ENCODE peak calls at places on chromosomes 6 and 20, in four cellular contexts. U is CD8-positive, alpha-beta memory T cell; F is GM04504; O is H54. K is an unnamed sample.

GRCh38 chr6:165653196-165653595 is 9.8 kb downstream of the PDE10A start:
- DNase-seq in O (peak), F (no peak), U (no peak), K (no peak)

GRCh38 chr6:26016326-26017275 is 54.0 kb downstream of the TRIM38 start:
- DNase-seq in O (no peak), U (no peak), F (no peak), K (no peak)

GRCh38 chr20:25061821-25062530 is 4.0 kb upstream of the ACSS1 start:
- DNase-seq in U (no peak), F (no peak), O (no peak), K (no peak)

GRCh38 chr6:170344631-170345576 is 38.3 kb downstream of the FAM120B start:
- DNase-seq in F (peak), U (no peak), O (peak), K (no peak)

GRCh38 chr20:10648651-10649050 is 25.1 kb downstream of the JAG1 start:
- DNase-seq in O (no peak), F (no peak), U (no peak), K (no peak)

GRCh38 chr20:53903652-53903987 is 166.8 kb downstream of the BCAS1 start:
- DNase-seq in U (no peak), O (no peak), F (no peak), K (no peak)

GRCh38 chr6:157635388-157636244 is 187.4 kb upstream of the SNX9 start:
- DNase-seq in O (no peak), F (no peak), U (no peak), K (no peak)

GRCh38 chr20:63150911-63151531 is 64.9 kb downstream of the YTHDF1 start:
- DNase-seq in F (no peak), U (no peak), O (no peak), K (no peak)

GRCh38 chr6:20885076-20885475 is 350.8 kb downstream of the CDKAL1 start:
- DNase-seq in O (no peak), U (no peak), F (no peak), K (no peak)

GRCh38 chr20:10898555-10898954 is 224.8 kb upstream of the JAG1 start:
- DNase-seq in F (no peak), O (no peak), U (no peak), K (no peak)

GRCh38 chr6:18262812-18263560 is 1.3 kb downstream of the DEK start:
- DNase-seq in O (no peak), U (no peak), F (no peak), K (no peak)

GRCh38 chr6:116695398-116695797 is 14.4 kb downstream of the KPNA5 start:
- DNase-seq in O (no peak), U (no peak), F (no peak), K (no peak)

GRCh38 chr6:90078513-90079289 is 184.4 kb downstream of the GJA10 start:
- DNase-seq in O (no peak), F (no peak), U (no peak), K (no peak)

GRCh38 chr6:94323853-94324252 is 904.5 kb upstream of the EPHA7 start:
- DNase-seq in O (no peak), U (no peak), F (no peak), K (peak)

GRCh38 chr20:1897486-1897885 is 2.3 kb downstream of the SIRPA start:
- DNase-seq in O (no peak), U (no peak), F (no peak), K (no peak)

GRCh38 chr6:1834641-1835516 is 225.2 kb downstream of the FOXC1 start:
- DNase-seq in U (no peak), O (no peak), F (no peak), K (no peak)

GRCh38 chr20:48760403-48760889 is 67.4 kb downstream of the PREX1 start:
- DNase-seq in O (peak), F (no peak), U (peak), K (no peak)

GRCh38 chr20:5864873-5865582 is 85.3 kb downstream of the TRMT6 start:
- DNase-seq in F (no peak), O (no peak), U (no peak), K (no peak)

GRCh38 chr20:23889775-23890187 is 10.2 kb upstream of the CST5 start:
- DNase-seq in F (peak), O (peak), U (peak), K (no peak)

GRCh38 chr20:17523326-17523725 is 7.9 kb downstream of the BFSP1 start:
- DNase-seq in U (no peak), O (no peak), F (no peak), K (no peak)

GRCh38 chr6:1143655-1144054 is 168.2 kb upstream of the FOXQ1 start:
- DNase-seq in F (no peak), U (no peak), O (no peak), K (no peak)

GRCh38 chr6:156687875-156688549 is 89.2 kb upstream of the ARID1B start:
- DNase-seq in O (peak), U (no peak), F (peak), K (peak)

GRCh38 chr6:163010145-163010544 is 282.4 kb downstream of the PACRG start:
- DNase-seq in F (no peak), U (no peak), O (no peak), K (no peak)

GRCh38 chr6:38944655-38945279 is 103.8 kb upstream of the GLP1R start:
- DNase-seq in F (no peak), U (no peak), O (no peak), K (no peak)

GRCh38 chr20:59777814-59778575 is 155.4 kb downstream of the SYCP2 start:
- DNase-seq in O (no peak), F (no peak), U (no peak), K (no peak)

GRCh38 chr20:1820137-1821074 is 74.8 kb upstream of the SIRPA start:
- DNase-seq in O (no peak), U (no peak), F (peak), K (no peak)

GRCh38 chr6:42359021-42359420 is 92.7 kb downstream of the TRERF1 start:
- DNase-seq in F (no peak), U (no peak), O (peak), K (no peak)

GRCh38 chr6:26217714-26218075 is 130.5 kb downstream of the HFE start:
- DNase-seq in U (no peak), F (no peak), O (no peak), K (no peak)

GRCh38 chr6:132763269-132763668 is 5.6 kb upstream of the VNN2 start:
- DNase-seq in F (no peak), U (peak), O (no peak), K (no peak)

GRCh38 chr6:6154335-6154734 is 147.6 kb upstream of the NRN1 start:
- DNase-seq in O (no peak), F (no peak), U (no peak), K (no peak)

GRCh38 chr6:24033284-24033683 is 92.7 kb upstream of the NRSN1 start:
- DNase-seq in O (no peak), U (no peak), F (no peak), K (no peak)

GRCh38 chr6:7975764-7976146 is 65.2 kb upstream of the TXNDC5 start:
- DNase-seq in U (no peak), F (no peak), O (no peak), K (no peak)